ENCODE peak calls at places on chromosomes 3 and 15, in six cellular contexts. C, D, M, E, O and Y are unnamed samples.

GRCh38 chr3:67362686-67363085 is 291.7 kb downstream of the SUCLG2 start:
- DNase-seq in C (no peak), D (no peak), M (peak), E (no peak), O (no peak), Y (no peak)

GRCh38 chr15:40893019-40893723 is 1.1 kb upstream of the VPS18 start:
- DNase-seq in C (peak), D (no peak), M (no peak), E (no peak), O (no peak), Y (no peak)

GRCh38 chr3:98874602-98875249 is 26.8 kb downstream of the DCBLD2 start:
- DNase-seq in C (no peak), D (no peak), M (no peak), E (no peak), O (no peak), Y (no peak)

GRCh38 chr3:2783261-2783660 is 326.9 kb downstream of the IL5RA start:
- DNase-seq in C (no peak), D (no peak), M (no peak), E (no peak), O (no peak), Y (no peak)

GRCh38 chr3:183318846-183319770 is 66.1 kb downstream of the B3GNT5 start:
- DNase-seq in C (no peak), D (no peak), M (no peak), E (no peak), O (no peak), Y (no peak)

GRCh38 chr3:11629716-11630115 is 14.0 kb downstream of the VGLL4 start:
- DNase-seq in C (no peak), D (no peak), M (peak), E (peak), O (peak), Y (no peak)

GRCh38 chr3:17412950-17413530 is 329.4 kb downstream of the TBC1D5 start:
- DNase-seq in C (peak), D (no peak), M (peak), E (no peak), O (peak), Y (no peak)

GRCh38 chr15:78046796-78047341 is 30.6 kb downstream of the TBC1D2B start:
- DNase-seq in C (no peak), D (no peak), M (no peak), E (no peak), O (no peak), Y (no peak)

GRCh38 chr3:33789183-33789954 is 9.1 kb upstream of the PDCD6IP start:
- DNase-seq in C (no peak), D (no peak), M (no peak), E (no peak), O (no peak), Y (no peak)

GRCh38 chr3:50347187-50347813 is 1.8 kb upstream of the ZMYND10 start:
- DNase-seq in C (peak), D (peak), M (peak), E (no peak), O (peak), Y (peak)

GRCh38 chr3:128416578-128417150 is 50.0 kb downstream of the DNAJB8 start:
- DNase-seq in C (no peak), D (no peak), M (peak), E (peak), O (peak), Y (no peak)

GRCh38 chr3:87706176-87706575 is 352.6 kb downstream of the CGGBP1 start:
- DNase-seq in C (no peak), D (no peak), M (no peak), E (no peak), O (no peak), Y (no peak)

GRCh38 chr3:195451373-195452000 is 8.7 kb upstream of the ACAP2 start:
- DNase-seq in C (no peak), D (no peak), M (no peak), E (no peak), O (no peak), Y (no peak)

GRCh38 chr3:33089515-33089914 is 7.4 kb downstream of the GLB1 start:
- DNase-seq in C (no peak), D (no peak), M (no peak), E (no peak), O (no peak), Y (no peak)

GRCh38 chr15:42083605-42083908 is 10.8 kb downstream of the PLA2G4D start:
- DNase-seq in C (no peak), D (no peak), M (no peak), E (no peak), O (no peak), Y (no peak)

GRCh38 chr3:104360038-104360437 is 1006.7 kb upstream of the ALCAM start:
- DNase-seq in C (no peak), D (no peak), M (no peak), E (no peak), O (no peak), Y (no peak)

GRCh38 chr3:155195558-155195957 is 97.9 kb downstream of the STRIT1 start:
- DNase-seq in C (no peak), D (no peak), M (no peak), E (no peak), O (no peak), Y (no peak)